ENCODE peak calls at places on chromosomes 1 and 21, in seven cellular contexts. T is prostate gland, L is K562, D is esophagus squamous epithelium, Y is spleen, K is tibial nerve, R is right lobe of liver. H is an unnamed sample.
A peak's percentile ranks its signal among the peaks of the same experiment; 100 is the strongest.

GRCh38 chr1:4652631-4653327 is 1.6 kb upstream of the AJAP1 start:
- DNase-seq in D (no peak), R (peak; percentile 62), L (peak; percentile 89), Y (peak; percentile 88), T (peak; percentile 11), K (peak; percentile 30), H (peak; percentile 58)

GRCh38 chr1:110594466-110595076 is 11.6 kb downstream of the KCNA2 start:
- DNase-seq in Y (no peak), L (no peak), R (no peak), T (no peak), K (no peak), D (no peak), H (no peak)

GRCh38 chr21:46120301-46121285 is 22.7 kb downstream of the COL6A2 start:
- DNase-seq in R (peak; percentile 45), D (no peak), K (no peak), L (no peak), Y (peak; percentile 60), T (no peak), H (no peak)

GRCh38 chr1:48469616-48470500 is 2.1 kb downstream of the SPATA6 start:
- DNase-seq in R (no peak), D (no peak), Y (peak; percentile 87), K (peak; percentile 61), T (peak; percentile 78), L (no peak), H (no peak)

GRCh38 chr1:183279835-183280234 is 93.8 kb downstream of the LAMC2 start:
- DNase-seq in K (no peak), R (peak; percentile 65), Y (peak; percentile 90), L (no peak), T (no peak), D (no peak), H (no peak)

GRCh38 chr1:182279724-182280506 is 111.7 kb downstream of the GLUL start:
- DNase-seq in Y (no peak), R (no peak), D (no peak), K (peak; percentile 70), T (peak; percentile 23), L (no peak), H (no peak)

GRCh38 chr1:14443164-14443787 is 155.2 kb upstream of the KAZN start:
- DNase-seq in T (no peak), R (no peak), K (no peak), L (peak; percentile 85), D (no peak), Y (no peak), H (no peak)

GRCh38 chr1:157289001-157289400 is 150.8 kb upstream of the ETV3 start:
- DNase-seq in T (no peak), Y (no peak), D (no peak), R (no peak), L (no peak), K (no peak), H (no peak)

GRCh38 chr1:22204989-22205913 is 62.4 kb upstream of the WNT4 start:
- DNase-seq in T (peak; percentile 76), D (no peak), Y (peak; percentile 69), K (peak; percentile 9), R (no peak), L (no peak), H (no peak)

GRCh38 chr1:150235436-150235851 is 468 bp downstream of the ANP32E start:
- DNase-seq in T (no peak), L (peak; percentile 45), R (peak; percentile 53), Y (no peak), D (no peak), K (peak; percentile 24), H (peak; percentile 81)

GRCh38 chr1:150235852-150236613 is at the start of gene ANP32E:
- DNase-seq in Y (peak; percentile 97), R (peak; percentile 97), D (peak; percentile 92), T (peak; percentile 98), K (peak; percentile 96), L (peak; percentile 94), H (peak; percentile 99)

GRCh38 chr1:150233359-150234308 is 2.3 kb downstream of the ANP32E start:
- DNase-seq in K (no peak), D (no peak), R (no peak), Y (no peak), L (no peak), T (peak; percentile 17), H (no peak)

GRCh38 chr1:150234647-150235435 is 1.1 kb downstream of the ANP32E start:
- DNase-seq in Y (peak; percentile 96), L (peak; percentile 71), K (peak; percentile 63), T (peak; percentile 60), R (peak; percentile 84), D (peak; percentile 36), H (peak; percentile 88)

DNA sequence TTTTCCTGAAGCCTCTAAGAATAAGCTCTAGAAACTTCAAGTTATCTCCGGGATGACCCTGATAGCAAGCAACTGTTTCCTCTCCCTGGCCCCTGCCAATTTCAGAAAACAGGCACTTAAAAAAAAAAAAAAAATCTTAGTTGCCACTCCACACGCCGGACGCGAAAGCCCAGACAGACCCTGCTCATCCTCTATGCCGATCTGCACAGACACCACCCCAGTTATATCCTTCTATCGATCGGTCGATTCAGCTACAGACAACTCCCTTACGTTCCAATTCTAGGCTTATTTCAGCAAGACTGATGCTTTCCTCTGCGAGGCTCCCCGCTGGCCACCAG is 1.6 kb downstream of the ANP32E start:
- DNase-seq in R (no peak), T (no peak), L (no peak), K (peak; percentile 25), D (no peak), Y (no peak), H (no peak)
- TF ChIP-seq POLR2A in R (no peak), T (no peak), L (no peak), K (no peak), D (no peak), Y (no peak), H (no peak)

GRCh38 chr1:2558030-2558400 is 1.8 kb downstream of the TNFRSF14 start:
- DNase-seq in D (no peak), R (peak; percentile 45), K (no peak), L (no peak), T (no peak), Y (no peak), H (no peak)

GRCh38 chr1:2555634-2556276 is 416 bp upstream of the TNFRSF14 start:
- DNase-seq in T (peak; percentile 65), Y (peak; percentile 97), K (peak; percentile 89), R (peak; percentile 87), L (no peak), D (peak; percentile 48), H (peak; percentile 74)

GRCh38 chr1:2554621-2555387 is 1.4 kb upstream of the TNFRSF14 start:
- DNase-seq in Y (peak; percentile 89), R (peak; percentile 59), T (no peak), D (no peak), K (peak; percentile 32), L (peak; percentile 57), H (peak; percentile 63)

GRCh38 chr1:2557146-2558029 is 1.2 kb downstream of the TNFRSF14 start:
- DNase-seq in K (no peak), D (no peak), T (peak; percentile 49), R (peak; percentile 72), Y (no peak), L (no peak), H (peak; percentile 53)

DNA sequence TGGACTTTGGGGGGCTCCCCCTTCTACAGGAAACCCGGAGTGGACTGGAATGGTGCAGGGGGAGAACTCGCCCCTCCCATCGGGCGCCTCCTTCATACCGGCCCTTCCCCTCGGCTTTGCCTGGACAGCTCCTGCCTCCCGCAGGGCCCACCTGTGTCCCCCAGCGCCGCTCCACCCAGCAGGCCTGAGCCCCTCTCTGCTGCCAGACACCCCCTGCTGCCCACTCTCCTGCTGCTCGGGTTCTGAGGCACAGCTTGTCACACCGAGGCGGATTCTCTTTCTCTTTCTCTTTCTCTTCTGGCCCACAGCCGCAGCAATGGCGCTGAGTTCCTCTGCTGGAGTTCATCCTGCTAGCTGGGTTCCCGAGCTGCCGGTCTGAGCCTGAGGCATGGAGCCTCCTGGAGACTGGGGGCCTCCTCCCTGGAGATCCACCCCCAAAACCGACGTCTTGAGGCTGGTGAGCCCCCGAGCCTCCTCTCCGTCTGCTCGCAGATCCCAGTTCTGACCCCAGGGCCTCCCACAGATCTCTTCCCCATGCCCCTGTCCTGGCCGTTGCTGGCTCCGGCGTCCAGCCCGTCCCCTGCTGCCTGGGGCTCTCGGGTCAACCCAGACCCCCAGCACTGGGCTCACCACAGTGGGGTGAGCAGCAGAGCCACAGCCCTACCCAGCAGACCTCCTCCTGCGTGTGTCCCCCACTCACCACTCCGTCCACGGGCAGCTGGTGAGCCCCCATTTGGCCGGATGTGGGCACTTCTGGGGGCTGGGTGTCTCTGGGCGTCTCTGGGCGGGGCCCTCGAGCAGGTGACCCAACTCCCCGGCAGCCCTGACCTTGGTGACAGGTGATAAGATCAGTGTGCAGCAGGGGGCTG is at the start of gene TNFRSF14:
- DNase-seq in K (peak; percentile 54), R (peak; percentile 72), T (peak; percentile 55), L (peak; percentile 71), Y (peak; percentile 94), D (no peak), H (peak; percentile 72)
- TF ChIP-seq POLR2A in K (no peak), R (no peak), T (peak; percentile 60), L (no peak), Y (no peak), D (no peak), H (peak; percentile 58)

DNA sequence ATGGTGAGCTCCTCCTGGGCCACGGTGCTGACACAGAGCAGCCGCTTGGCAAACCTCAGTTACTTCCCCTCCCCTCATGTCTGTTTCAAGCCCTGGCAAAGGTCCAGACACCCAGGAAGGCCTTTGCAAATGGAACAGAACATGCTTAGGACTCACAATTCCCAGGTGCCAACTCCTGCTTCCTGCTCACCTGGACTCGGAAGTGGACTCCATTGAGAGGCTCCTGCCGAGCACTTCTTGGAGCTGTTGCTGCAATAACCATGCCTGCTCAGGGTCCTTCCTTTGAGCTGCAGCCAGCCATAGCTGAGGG is 10.7 kb downstream of the DCST2 start:
- DNase-seq in K (no peak), R (peak; percentile 69), D (no peak), L (no peak), Y (no peak), T (no peak), H (peak; percentile 68)
- TF ChIP-seq POLR2A in K (no peak), R (no peak), D (no peak), L (no peak), Y (no peak), T (no peak), H (no peak)

DNA sequence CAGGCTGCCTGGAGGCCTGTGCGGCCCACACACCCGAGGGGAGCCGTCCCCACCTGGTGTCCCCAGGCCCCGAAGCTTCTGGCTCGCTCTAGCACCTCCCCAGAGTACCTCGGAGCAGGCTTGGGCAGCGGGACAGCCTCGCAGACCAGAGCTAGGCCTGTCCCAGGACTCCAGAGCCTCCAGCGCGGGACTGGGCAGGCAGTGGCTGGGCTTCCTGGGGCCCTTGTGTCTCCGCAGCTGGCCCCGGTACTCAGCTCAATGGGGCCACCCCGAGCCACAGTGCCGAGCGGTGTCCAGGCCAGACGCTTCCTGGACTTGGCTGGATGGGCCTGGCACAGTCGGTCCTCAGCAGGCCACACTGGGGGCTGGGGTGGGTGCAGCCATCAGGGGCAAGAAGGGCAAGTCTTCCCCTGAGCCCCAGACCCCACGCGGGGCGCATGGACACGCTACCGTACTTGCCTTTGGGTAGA is 4.9 kb downstream of the SCNN1D start:
- DNase-seq in T (no peak), K (no peak), D (no peak), Y (no peak), L (no peak), R (no peak), H (no peak)
- TF ChIP-seq POLR2A in T (no peak), K (no peak), D (no peak), Y (no peak), L (no peak), R (no peak), H (no peak)

H was measured in erythroblast.